ENCODE peak calls at places on chromosomes 16 and 17, in nine cellular contexts. One of them, this sample, is unnamed. For H3K4me1, the result is how much of the 10 kb centered on the place peaks cover.

GRCh38 chr17:6576038-6576437 is 19.7 kb upstream of the PITPNM3 start:
- DNase-seq in HAP-1: no peak
- DNase-seq in mesenchymal stem cell: no peak
- DNase-seq in breast epithelium: no peak
- DNase-seq in GM23338: no peak
- DNase-seq in uterus: no peak
- DNase-seq in hepatocyte: no peak
- DNase-seq in heart right ventricle: no peak
- DNase-seq in right lobe of liver: no peak
- DNase-seq in this sample: no peak

GRCh38 chr17:55513885-55514590 is 2.8 kb upstream of the SMIM36 start:
- DNase-seq in breast epithelium: peak
- DNase-seq in hepatocyte: peak
- DNase-seq in uterus: peak
- DNase-seq in GM23338: peak
- DNase-seq in mesenchymal stem cell: peak
- DNase-seq in heart right ventricle: no peak
- DNase-seq in HAP-1: peak
- DNase-seq in right lobe of liver: peak
- DNase-seq in this sample: peak

GRCh38 chr16:6018848-6019489 is 921.4 kb upstream of the EEF2KMT start:
- DNase-seq in right lobe of liver: no peak
- DNase-seq in heart right ventricle: no peak
- DNase-seq in hepatocyte: peak
- DNase-seq in uterus: no peak
- DNase-seq in GM23338: peak
- DNase-seq in HAP-1: no peak
- DNase-seq in mesenchymal stem cell: no peak
- DNase-seq in breast epithelium: no peak
- DNase-seq in this sample: no peak

GRCh38 chr17:57875109-57876022 is 25.5 kb upstream of the MRPS23 start:
- DNase-seq in HAP-1: peak
- DNase-seq in breast epithelium: peak
- DNase-seq in mesenchymal stem cell: peak
- DNase-seq in uterus: peak
- DNase-seq in right lobe of liver: no peak
- DNase-seq in hepatocyte: peak
- DNase-seq in heart right ventricle: peak
- DNase-seq in GM23338: peak
- DNase-seq in this sample: peak

GRCh38 chr16:14502256-14502875 is 127.7 kb downstream of the PARN start:
- DNase-seq in heart right ventricle: no peak
- DNase-seq in HAP-1: no peak
- DNase-seq in breast epithelium: no peak
- DNase-seq in hepatocyte: no peak
- DNase-seq in right lobe of liver: no peak
- DNase-seq in mesenchymal stem cell: no peak
- DNase-seq in GM23338: no peak
- DNase-seq in uterus: no peak
- DNase-seq in this sample: no peak

GRCh38 chr16:27365142-27366089 is 36.6 kb upstream of the IL21R start:
- DNase-seq in uterus: no peak
- DNase-seq in hepatocyte: peak
- DNase-seq in breast epithelium: no peak
- DNase-seq in mesenchymal stem cell: peak
- DNase-seq in HAP-1: no peak
- DNase-seq in GM23338: no peak
- DNase-seq in right lobe of liver: no peak
- DNase-seq in heart right ventricle: no peak
- DNase-seq in this sample: no peak

GRCh38 chr17:79090503-79091372 is 16.1 kb downstream of the ENGASE start:
- DNase-seq in mesenchymal stem cell: no peak
- DNase-seq in GM23338: peak
- DNase-seq in uterus: no peak
- DNase-seq in right lobe of liver: no peak
- DNase-seq in breast epithelium: no peak
- DNase-seq in heart right ventricle: no peak
- DNase-seq in hepatocyte: no peak
- DNase-seq in HAP-1: no peak
- DNase-seq in this sample: no peak

GRCh38 chr16:64455275-64455674 is 666.6 kb downstream of the CDH11 start:
- DNase-seq in heart right ventricle: no peak
- DNase-seq in GM23338: no peak
- DNase-seq in HAP-1: no peak
- DNase-seq in mesenchymal stem cell: no peak
- DNase-seq in hepatocyte: no peak
- DNase-seq in breast epithelium: no peak
- DNase-seq in right lobe of liver: no peak
- DNase-seq in uterus: no peak
- DNase-seq in this sample: no peak

GRCh38 chr17:55722016-55722706 is 503 bp downstream of the TMEM100 start:
- DNase-seq in mesenchymal stem cell: peak
- DNase-seq in uterus: no peak
- DNase-seq in hepatocyte: no peak
- DNase-seq in GM23338: no peak
- DNase-seq in heart right ventricle: no peak
- DNase-seq in right lobe of liver: no peak
- DNase-seq in breast epithelium: no peak
- DNase-seq in HAP-1: no peak
- DNase-seq in this sample: no peak

GRCh38 chr16:13780841-13781553 is 139.0 kb upstream of the ERCC4 start:
- DNase-seq in heart right ventricle: no peak
- DNase-seq in GM23338: no peak
- DNase-seq in mesenchymal stem cell: no peak
- DNase-seq in hepatocyte: peak
- DNase-seq in uterus: no peak
- DNase-seq in right lobe of liver: peak
- DNase-seq in breast epithelium: no peak
- DNase-seq in HAP-1: no peak
- DNase-seq in this sample: no peak

GRCh38 chr16:1979271-1980025 is 1.8 kb downstream of the NOXO1 start:
- DNase-seq in mesenchymal stem cell: no peak
- DNase-seq in heart right ventricle: no peak
- DNase-seq in uterus: no peak
- DNase-seq in breast epithelium: no peak
- DNase-seq in hepatocyte: peak
- DNase-seq in GM23338: peak
- DNase-seq in HAP-1: no peak
- DNase-seq in right lobe of liver: no peak
- DNase-seq in this sample: peak

GRCh38 chr16:73047536-73048291 is at the start of gene ZFHX3:
- DNase-seq in mesenchymal stem cell: peak
- DNase-seq in right lobe of liver: peak
- DNase-seq in breast epithelium: peak
- DNase-seq in uterus: peak
- DNase-seq in heart right ventricle: peak
- DNase-seq in hepatocyte: peak
- DNase-seq in GM23338: peak
- DNase-seq in HAP-1: peak
- DNase-seq in this sample: peak

GRCh38 chr16:85424260-85425060 is 188.7 kb upstream of the GSE1 start:
- DNase-seq in hepatocyte: no peak
- DNase-seq in HAP-1: no peak
- DNase-seq in right lobe of liver: peak
- DNase-seq in mesenchymal stem cell: no peak
- DNase-seq in breast epithelium: no peak
- DNase-seq in uterus: no peak
- DNase-seq in heart right ventricle: peak
- DNase-seq in GM23338: no peak
- DNase-seq in this sample: no peak

GRCh38 chr17:29567362-29568330 is 809 bp upstream of the ABHD15 start:
- DNase-seq in uterus: peak
- DNase-seq in heart right ventricle: peak
- DNase-seq in right lobe of liver: peak
- DNase-seq in breast epithelium: no peak
- DNase-seq in GM23338: peak
- DNase-seq in hepatocyte: peak
- DNase-seq in HAP-1: peak
- DNase-seq in mesenchymal stem cell: peak
- DNase-seq in this sample: peak

GRCh38 chr17:63437287-63438091 is 8.6 kb downstream of the CYB561 start:
- DNase-seq in heart right ventricle: no peak
- DNase-seq in mesenchymal stem cell: no peak
- DNase-seq in HAP-1: no peak
- DNase-seq in right lobe of liver: no peak
- DNase-seq in uterus: no peak
- DNase-seq in GM23338: no peak
- DNase-seq in breast epithelium: no peak
- DNase-seq in hepatocyte: no peak
- DNase-seq in this sample: no peak
- H3K4me1 ChIP-seq in heart right ventricle: half or more
- H3K4me1 ChIP-seq in mesenchymal stem cell: under half
- H3K4me1 ChIP-seq in HAP-1: under half
- H3K4me1 ChIP-seq in right lobe of liver: under half
- H3K4me1 ChIP-seq in uterus: under half
- H3K4me1 ChIP-seq in GM23338: under half
- H3K4me1 ChIP-seq in breast epithelium: under half
- H3K4me1 ChIP-seq in hepatocyte: under half
- H3K4me1 ChIP-seq in this sample: half or more

GRCh38 chr17:49858796-49859195 is 10.9 kb upstream of the TAC4 start:
- DNase-seq in heart right ventricle: no peak
- DNase-seq in mesenchymal stem cell: no peak
- DNase-seq in right lobe of liver: no peak
- DNase-seq in hepatocyte: no peak
- DNase-seq in uterus: no peak
- DNase-seq in HAP-1: no peak
- DNase-seq in breast epithelium: no peak
- DNase-seq in GM23338: no peak
- DNase-seq in this sample: no peak

GRCh38 chr17:49859991-49860953 is 12.4 kb upstream of the TAC4 start:
- DNase-seq in uterus: no peak
- DNase-seq in hepatocyte: no peak
- DNase-seq in right lobe of liver: no peak
- DNase-seq in mesenchymal stem cell: no peak
- DNase-seq in breast epithelium: no peak
- DNase-seq in heart right ventricle: no peak
- DNase-seq in GM23338: peak
- DNase-seq in HAP-1: no peak
- DNase-seq in this sample: no peak

GRCh38 chr17:49866882-49867413 is 19.1 kb upstream of the TAC4 start:
- DNase-seq in uterus: no peak
- DNase-seq in breast epithelium: no peak
- DNase-seq in HAP-1: no peak
- DNase-seq in mesenchymal stem cell: no peak
- DNase-seq in GM23338: no peak
- DNase-seq in heart right ventricle: no peak
- DNase-seq in hepatocyte: no peak
- DNase-seq in right lobe of liver: no peak
- DNase-seq in this sample: no peak

GRCh38 chr17:49861150-49861884 is 13.4 kb upstream of the TAC4 start:
- DNase-seq in HAP-1: peak
- DNase-seq in hepatocyte: peak
- DNase-seq in GM23338: peak
- DNase-seq in right lobe of liver: no peak
- DNase-seq in uterus: no peak
- DNase-seq in breast epithelium: peak
- DNase-seq in mesenchymal stem cell: peak
- DNase-seq in heart right ventricle: no peak
- DNase-seq in this sample: peak

DNA sequence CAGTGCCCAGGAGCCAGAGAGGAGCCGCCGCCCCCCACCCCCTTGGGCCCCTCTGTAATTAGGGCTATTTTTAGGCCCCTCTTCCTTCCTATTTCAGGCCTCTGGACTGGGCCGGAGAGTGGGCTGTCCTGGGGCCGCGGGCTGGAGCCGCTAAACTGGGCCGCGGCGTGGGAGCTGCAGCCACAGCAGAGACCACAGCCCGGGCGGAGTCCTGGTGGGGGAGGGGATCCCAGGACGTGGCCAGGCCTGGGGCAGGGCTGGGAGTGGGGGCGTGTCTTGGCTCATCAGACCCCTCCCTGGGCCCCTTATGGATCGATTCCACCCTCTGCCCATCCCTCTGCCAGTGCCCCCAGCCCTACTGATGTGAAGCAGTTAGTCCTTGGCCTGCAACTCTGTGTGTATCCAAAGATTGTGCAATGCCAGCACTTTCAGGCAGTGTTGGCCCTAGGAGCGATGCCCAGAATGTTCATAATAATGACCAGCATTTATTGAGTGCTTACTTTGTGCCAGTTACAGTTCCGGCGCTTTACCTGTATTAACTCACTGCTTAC is 15.0 kb upstream of the TAC4 start:
- DNase-seq in right lobe of liver: no peak
- DNase-seq in mesenchymal stem cell: no peak
- DNase-seq in heart right ventricle: no peak
- DNase-seq in uterus: no peak
- DNase-seq in hepatocyte: peak
- DNase-seq in GM23338: peak
- DNase-seq in HAP-1: no peak
- DNase-seq in breast epithelium: no peak
- DNase-seq in this sample: peak
- H3K4me1 ChIP-seq in right lobe of liver: under half
- H3K4me1 ChIP-seq in mesenchymal stem cell: under half
- H3K4me1 ChIP-seq in heart right ventricle: under half
- H3K4me1 ChIP-seq in uterus: under half
- H3K4me1 ChIP-seq in hepatocyte: under half
- H3K4me1 ChIP-seq in GM23338: under half
- H3K4me1 ChIP-seq in HAP-1: under half
- H3K4me1 ChIP-seq in breast epithelium: under half
- H3K4me1 ChIP-seq in this sample: under half

DNA sequence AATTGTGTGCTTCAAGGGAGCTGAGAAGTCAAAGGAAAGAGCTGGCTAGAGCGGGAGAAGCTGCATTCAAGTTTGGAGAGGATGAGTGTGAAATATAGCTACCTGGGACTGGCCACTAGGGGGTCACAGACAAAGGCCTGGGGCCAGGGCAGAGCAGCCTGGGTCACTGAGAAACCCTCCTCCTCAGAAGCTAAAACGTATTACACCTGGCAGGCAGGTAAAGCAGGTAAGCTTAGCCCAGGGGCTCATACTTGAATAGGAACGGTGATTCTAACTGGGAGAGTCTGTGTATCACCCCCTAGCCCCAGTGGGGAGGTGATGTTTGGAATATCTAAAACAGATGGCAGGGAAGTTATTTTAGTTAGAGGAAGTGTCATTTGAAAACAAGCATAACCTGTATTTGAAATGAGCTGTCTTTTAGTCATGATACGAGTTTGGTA is 6.8 kb downstream of the KRT37 start:
- DNase-seq in GM23338: peak
- DNase-seq in heart right ventricle: no peak
- DNase-seq in mesenchymal stem cell: no peak
- DNase-seq in HAP-1: peak
- DNase-seq in uterus: no peak
- DNase-seq in hepatocyte: peak
- DNase-seq in right lobe of liver: no peak
- DNase-seq in breast epithelium: no peak
- DNase-seq in this sample: no peak
- H3K4me1 ChIP-seq in GM23338: under half
- H3K4me1 ChIP-seq in heart right ventricle: under half
- H3K4me1 ChIP-seq in mesenchymal stem cell: under half
- H3K4me1 ChIP-seq in HAP-1: under half
- H3K4me1 ChIP-seq in uterus: under half
- H3K4me1 ChIP-seq in hepatocyte: under half
- H3K4me1 ChIP-seq in right lobe of liver: under half
- H3K4me1 ChIP-seq in breast epithelium: under half
- H3K4me1 ChIP-seq in this sample: under half

DNA sequence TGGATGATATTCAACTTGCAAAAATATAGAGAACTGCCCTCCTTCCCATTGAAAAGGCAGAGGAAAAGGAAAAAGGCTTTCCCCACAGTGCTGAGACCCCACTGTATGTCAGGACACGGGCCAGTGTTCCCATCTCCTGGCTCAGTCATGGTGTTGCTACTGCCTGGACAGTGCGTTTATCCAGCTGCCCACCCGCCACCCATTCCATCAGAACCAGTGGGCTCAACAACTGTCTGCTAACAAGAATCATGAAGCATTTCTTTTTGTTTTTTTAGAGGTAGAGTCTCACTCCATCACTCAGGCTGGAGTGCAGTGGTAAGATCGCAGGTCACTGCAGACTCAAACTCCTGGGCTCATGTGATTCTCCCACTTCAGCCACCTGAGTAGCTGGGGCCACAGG is 11.3 kb downstream of the FBXO31 start:
- DNase-seq in HAP-1: no peak
- DNase-seq in mesenchymal stem cell: no peak
- DNase-seq in heart right ventricle: no peak
- DNase-seq in hepatocyte: no peak
- DNase-seq in GM23338: no peak
- DNase-seq in right lobe of liver: no peak
- DNase-seq in breast epithelium: no peak
- DNase-seq in uterus: no peak
- DNase-seq in this sample: no peak
- H3K4me1 ChIP-seq in HAP-1: under half
- H3K4me1 ChIP-seq in mesenchymal stem cell: under half
- H3K4me1 ChIP-seq in heart right ventricle: half or more
- H3K4me1 ChIP-seq in hepatocyte: under half
- H3K4me1 ChIP-seq in GM23338: under half
- H3K4me1 ChIP-seq in right lobe of liver: under half
- H3K4me1 ChIP-seq in breast epithelium: under half
- H3K4me1 ChIP-seq in uterus: under half
- H3K4me1 ChIP-seq in this sample: under half

This sample was measured in lung.